ENCODE peak calls at places on chromosomes 7 and 10, in seven cellular contexts. I is GM12878, T is K562, Q is HCT116, Z is SK-N-SH, U is HepG2, P is H1. G is an unnamed sample.

GRCh38 chr7:139771001-139771956 is 6.5 kb downstream of the HIPK2 start:
- DNase-seq in U (no peak), Z (no peak), T (no peak), I (no peak), Q (peak; percentile 93), P (no peak), G (no peak)

GRCh38 chr7:106155027-106155426 is 42.9 kb upstream of the SYPL1 start:
- DNase-seq in Q (no peak), U (no peak), Z (no peak), T (no peak), P (no peak), I (peak; percentile 9), G (no peak)

GRCh38 chr7:36015733-36016132 is 137.3 kb upstream of the EEPD1 start:
- DNase-seq in Z (no peak), T (no peak), P (no peak), I (no peak), U (no peak), Q (no peak), G (no peak)

GRCh38 chr7:151844080-151844827 is 32.7 kb downstream of the PRKAG2 start:
- DNase-seq in U (peak; percentile 90), I (no peak), P (no peak), Z (no peak), T (no peak), Q (no peak), G (no peak)

GRCh38 chr7:17058568-17058967 is 176.8 kb upstream of the AGR3 start:
- DNase-seq in P (no peak), U (no peak), T (no peak), Q (no peak), I (no peak), Z (no peak), G (no peak)

GRCh38 chr10:104777086-104777799 is 136.2 kb downstream of the SORCS3 start:
- DNase-seq in P (no peak), Q (no peak), Z (no peak), U (no peak), T (no peak), I (no peak), G (no peak)

GRCh38 chr7:80833289-80834104 is 85.4 kb downstream of the SEMA3C start:
- DNase-seq in Q (no peak), U (no peak), P (no peak), Z (no peak), I (no peak), T (no peak), G (no peak)

GRCh38 chr7:49791089-49791741 is 17.8 kb downstream of the VWC2 start:
- DNase-seq in P (peak; percentile 43), Q (no peak), U (peak; percentile 28), T (no peak), Z (peak; percentile 39), I (no peak), G (peak; percentile 80)

GRCh38 chr7:141600607-141601006 is 49.4 kb downstream of the AGK start:
- DNase-seq in Z (no peak), Q (no peak), P (no peak), T (no peak), I (no peak), U (no peak), G (no peak)

GRCh38 chr7:98242934-98243333 is 9.1 kb downstream of the TECPR1 start:
- DNase-seq in P (no peak), I (no peak), Z (no peak), Q (no peak), T (no peak), U (no peak), G (no peak)

GRCh38 chr7:142608630-142609029 is 140.6 kb upstream of the PRSS1 start:
- DNase-seq in Q (no peak), U (no peak), Z (no peak), T (no peak), I (no peak), P (no peak), G (no peak)

GRCh38 chr10:18690541-18690940 is 31.3 kb downstream of the ARL5B start:
- DNase-seq in I (no peak), U (no peak), Q (no peak), T (no peak), Z (no peak), P (no peak), G (no peak)

GRCh38 chr7:5525271-5526189 is 101.9 kb upstream of the TNRC18 start:
- DNase-seq in I (peak; percentile 63), T (peak; percentile 27), Q (peak; percentile 40), Z (peak; percentile 41), U (peak; percentile 39), P (no peak), G (no peak)

GRCh38 chr10:23702977-23703414 is 264.1 kb downstream of the OTUD1 start:
- DNase-seq in Q (peak; percentile 70), T (peak; percentile 23), U (peak; percentile 58), Z (peak; percentile 65), P (peak; percentile 64), I (no peak), G (peak; percentile 89)

GRCh38 chr10:132122097-132122861 is 56.5 kb downstream of the JAKMIP3 start:
- DNase-seq in U (no peak), P (no peak), Q (no peak), Z (no peak), T (no peak), I (no peak), G (no peak)

GRCh38 chr7:153034791-153035190 is 275.2 kb downstream of the ACTR3B start:
- DNase-seq in T (no peak), I (no peak), Q (no peak), U (no peak), P (no peak), Z (no peak), G (no peak)

GRCh38 chr7:139332960-139333359 is 8.2 kb upstream of the FMC1 start:
- DNase-seq in I (no peak), T (no peak), Z (no peak), Q (no peak), U (no peak), P (no peak), G (no peak)

GRCh38 chr10:97669561-97669960 is 17.5 kb downstream of the AVPI1 start:
- DNase-seq in Z (no peak), I (no peak), Q (no peak), T (no peak), U (no peak), P (no peak), G (no peak)

GRCh38 chr7:12111461-12112405 is 99.4 kb upstream of the TMEM106B start:
- DNase-seq in Z (peak; percentile 83), U (no peak), P (peak; percentile 39), I (no peak), Q (no peak), T (no peak), G (no peak)

GRCh38 chr7:141145630-141145982 is 71.7 kb downstream of the TMEM178B start:
- DNase-seq in P (no peak), Z (peak; percentile 75), U (no peak), Q (no peak), T (no peak), I (no peak), G (no peak)

GRCh38 chr7:43905954-43906326 is 456 bp downstream of the URGCP start:
- DNase-seq in U (peak; percentile 14), T (peak; percentile 55), Z (peak; percentile 89), Q (no peak), P (no peak), I (no peak), G (peak; percentile 51)

GRCh38 chr7:32941996-32942782 is 15.1 kb upstream of the FKBP9 start:
- DNase-seq in U (peak; percentile 18), T (peak; percentile 81), I (no peak), P (no peak), Q (no peak), Z (peak; percentile 88), G (peak; percentile 55)

GRCh38 chr7:42997611-42998010 is 65.4 kb downstream of the MRPL32 start:
- DNase-seq in I (no peak), Q (no peak), P (no peak), T (no peak), Z (no peak), U (no peak), G (no peak)

GRCh38 chr10:118610577-118610976 is 15.1 kb upstream of the PRLHR start:
- DNase-seq in I (no peak), U (no peak), P (no peak), Q (no peak), T (no peak), Z (peak; percentile 55), G (no peak)

GRCh38 chr7:1732072-1732471 is 62.0 kb downstream of the ELFN1 start:
- DNase-seq in U (no peak), Q (no peak), T (no peak), P (no peak), I (no peak), Z (no peak), G (no peak)

GRCh38 chr7:30880090-30880704 is 31.5 kb upstream of the AQP1 start:
- DNase-seq in I (no peak), P (no peak), U (no peak), Z (no peak), Q (no peak), T (no peak), G (no peak)

GRCh38 chr7:41579961-41580935 is 122.6 kb downstream of the INHBA start:
- DNase-seq in Z (no peak), U (no peak), P (no peak), T (no peak), I (no peak), Q (no peak), G (peak; percentile 42)

GRCh38 chr7:51346136-51346535 is 29.5 kb upstream of the COBL start:
- DNase-seq in U (no peak), Q (no peak), Z (no peak), T (no peak), I (no peak), P (no peak), G (no peak)
- TF ChIP-seq JUND in U (no peak), Q (no peak), Z (no peak), T (no peak), I (no peak), P (no peak), G (no peak)

GRCh38 chr7:133695976-133696531 is 431.1 kb upstream of the LRGUK start:
- DNase-seq in Q (no peak), T (no peak), I (peak; percentile 17), U (no peak), Z (no peak), P (no peak), G (no peak)
- TF ChIP-seq JUND in Q (no peak), T (no peak), I (no peak), U (no peak), Z (no peak), P (no peak), G (no peak)

DNA sequence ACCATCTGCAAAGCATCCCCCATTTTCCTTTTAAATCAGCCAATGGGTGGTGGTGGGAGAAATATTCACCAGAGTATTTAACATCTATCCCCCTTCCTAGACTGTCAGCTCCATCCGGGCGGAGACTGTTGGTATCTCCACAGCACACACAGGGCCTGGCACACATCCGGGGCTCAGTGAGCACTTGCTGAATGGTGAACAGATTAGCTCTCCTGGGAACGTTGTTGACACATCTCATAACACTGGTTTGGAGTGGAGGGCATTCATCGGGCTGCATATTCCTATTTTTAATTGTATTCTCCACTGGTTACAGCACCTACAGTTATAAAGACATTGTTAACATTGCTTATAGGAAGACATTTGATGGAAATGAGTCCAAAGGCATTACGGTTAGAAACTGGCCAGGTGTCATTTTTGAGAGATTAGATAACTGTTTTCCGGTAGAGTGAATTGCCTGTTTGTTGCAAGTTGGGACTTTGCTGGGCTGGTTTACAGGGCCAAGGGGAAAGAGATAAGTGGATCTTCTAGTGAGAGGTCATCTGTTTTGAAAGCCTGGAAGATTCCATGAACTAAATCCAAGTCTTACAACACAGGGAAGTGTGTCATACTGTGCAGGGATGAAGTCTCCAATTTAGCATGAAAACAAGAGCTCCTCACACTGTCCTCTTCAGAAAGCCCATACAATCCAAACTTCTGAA is 101.8 kb downstream of the EGFR start:
- DNase-seq in T (no peak), U (no peak), Z (no peak), P (no peak), Q (no peak), I (no peak), G (no peak)
- TF ChIP-seq JUND in T (no peak), U (no peak), Z (no peak), P (no peak), Q (no peak), I (no peak), G (no peak)

GRCh38 chr10:70493660-70494234 is 15.2 kb downstream of the PALD1 start:
- DNase-seq in P (no peak), I (peak; percentile 71), U (no peak), Z (no peak), T (no peak), Q (no peak), G (no peak)
- TF ChIP-seq JUND in P (no peak), I (no peak), U (no peak), Z (no peak), T (no peak), Q (no peak), G (no peak)